ENCODE peak calls at places on chromosomes 4 and X, in nine cellular contexts. M is GM12878, U is uterus, Y is psoas muscle, Z is pancreas, S is lower lobe of right lung, E is colonic mucosa, Q is endodermal cell, H is lung. O is an unnamed sample.

GRCh38 chrX:133749951-133750350 is 235.4 kb downstream of the GPC3 start:
- DNase-seq in M (no peak), U (no peak), Y (no peak), Z (no peak), S (no peak), E (no peak), Q (no peak), H (no peak), O (no peak)

GRCh38 chr4:27000820-27001219 is 140.2 kb downstream of the STIM2 start:
- DNase-seq in M (no peak), U (no peak), Y (no peak), Z (no peak), S (no peak), E (no peak), Q (no peak), H (no peak), O (no peak)

GRCh38 chrX:38600089-38600755 is 38.9 kb downstream of the TSPAN7 start:
- DNase-seq in M (no peak), U (no peak), Y (no peak), Z (no peak), S (no peak), E (no peak), Q (no peak), H (no peak), O (no peak)

GRCh38 chrX:40008841-40009461 is 88.8 kb downstream of the BCOR start:
- DNase-seq in M (no peak), U (peak; percentile 25), Y (peak; percentile 70), Z (no peak), S (peak; percentile 56), E (no peak), Q (peak; percentile 87), H (no peak), O (no peak)

GRCh38 chrX:7083468-7084396 is 63.8 kb upstream of the STS start:
- DNase-seq in M (peak; percentile 84), U (no peak), Y (no peak), Z (no peak), S (no peak), E (no peak), Q (no peak), H (no peak), O (no peak)

GRCh38 chrX:37685452-37686347 is at the start of gene XK:
- DNase-seq in M (no peak), U (peak; percentile 28), Y (peak; percentile 79), Z (peak; percentile 75), S (peak; percentile 71), E (peak; percentile 63), Q (peak; percentile 87), H (peak; percentile 44), O (peak; percentile 66)

GRCh38 chrX:80237072-80237471 is 183.2 kb upstream of the TENT5D start:
- DNase-seq in M (no peak), U (no peak), Y (no peak), Z (no peak), S (no peak), E (no peak), Q (peak; percentile 45), H (no peak), O (no peak)

GRCh38 chrX:2484721-2485459 is 15.9 kb downstream of the DHRSX start:
- DNase-seq in M (no peak), U (peak; percentile 41), Y (no peak), Z (no peak), S (no peak), E (no peak), Q (peak; percentile 62), H (no peak), O (no peak)

GRCh38 chr4:129926936-129927335 is 831.0 kb downstream of the C4orf33 start:
- DNase-seq in M (no peak), U (no peak), Y (no peak), Z (no peak), S (no peak), E (no peak), Q (no peak), H (no peak), O (no peak)

GRCh38 chr4:86816463-86817107 is 32.6 kb downstream of the SLC10A6 start:
- DNase-seq in M (no peak), U (peak; percentile 52), Y (peak; percentile 69), Z (no peak), S (no peak), E (no peak), Q (no peak), H (no peak), O (no peak)

GRCh38 chr4:170672571-170672970 is 582.8 kb upstream of the AADAT start:
- DNase-seq in M (no peak), U (no peak), Y (no peak), Z (no peak), S (no peak), E (no peak), Q (no peak), H (no peak), O (no peak)

GRCh38 chr4:143489116-143489515 is 24.4 kb upstream of the SMARCA5 start:
- DNase-seq in M (no peak), U (no peak), Y (no peak), Z (no peak), S (no peak), E (no peak), Q (no peak), H (no peak), O (no peak)

GRCh38 chr4:74407891-74408290 is 37.0 kb upstream of the AREG start:
- DNase-seq in M (no peak), U (no peak), Y (no peak), Z (no peak), S (no peak), E (no peak), Q (no peak), H (no peak), O (no peak)

GRCh38 chrX:10755477-10756334 is 135.3 kb upstream of the MID1 start:
- DNase-seq in M (no peak), U (peak; percentile 24), Y (no peak), Z (peak; percentile 15), S (no peak), E (no peak), Q (peak; percentile 78), H (no peak), O (peak; percentile 45)

GRCh38 chr4:7026107-7026506 is 17.1 kb upstream of the TADA2B start:
- DNase-seq in M (no peak), U (no peak), Y (peak; percentile 4), Z (no peak), S (no peak), E (no peak), Q (no peak), H (no peak), O (no peak)

GRCh38 chr4:7029212-7029611 is 14.0 kb upstream of the TADA2B start:
- DNase-seq in M (no peak), U (no peak), Y (peak; percentile 13), Z (no peak), S (no peak), E (no peak), Q (no peak), H (no peak), O (no peak)

GRCh38 chr4:7025040-7025602 is 18.1 kb upstream of the TADA2B start:
- DNase-seq in M (no peak), U (no peak), Y (peak; percentile 43), Z (no peak), S (no peak), E (no peak), Q (no peak), H (no peak), O (no peak)

GRCh38 chr4:7027913-7028312 is 15.3 kb upstream of the TADA2B start:
- DNase-seq in M (no peak), U (no peak), Y (no peak), Z (no peak), S (no peak), E (no peak), Q (no peak), H (no peak), O (no peak)

GRCh38 chr4:7027284-7027683 is 15.9 kb upstream of the TADA2B start:
- DNase-seq in M (no peak), U (no peak), Y (peak; percentile 9), Z (no peak), S (no peak), E (no peak), Q (no peak), H (no peak), O (no peak)
- H3K4me1 ChIP-seq in M (no peaks in the 10 kb centered on the region), U (no peaks in the 10 kb centered on the region), Y (no peaks in the 10 kb centered on the region), Z (no peaks in the 10 kb centered on the region), S (no peaks in the 10 kb centered on the region), E (no peaks in the 10 kb centered on the region), Q (no peaks in the 10 kb centered on the region), H (no peaks in the 10 kb centered on the region), O (peaks cover 6% of the 10 kb centered on the region)

DNA sequence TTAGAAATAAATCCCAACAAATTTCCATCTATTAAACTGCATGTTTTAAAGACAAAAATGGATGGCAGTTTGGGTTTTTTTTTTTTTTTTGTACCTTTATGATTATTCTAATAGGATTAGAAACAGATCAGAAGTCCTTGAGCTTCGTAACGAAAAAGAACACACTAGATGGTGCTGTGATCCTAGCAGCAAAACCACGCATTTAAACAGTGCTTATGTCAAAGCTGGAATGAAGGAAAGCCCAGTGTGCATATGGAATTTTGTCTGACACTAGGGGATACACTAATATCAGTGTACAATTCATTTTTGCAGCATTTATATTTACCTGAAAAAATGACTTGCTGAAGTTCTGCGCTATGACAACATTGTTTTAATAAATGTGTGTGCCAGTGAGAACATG is 229.1 kb downstream of the VEGFC start:
- DNase-seq in M (no peak), U (no peak), Y (no peak), Z (no peak), S (no peak), E (no peak), Q (no peak), H (no peak), O (no peak)
- TF ChIP-seq CTCF in M (no peak), U (no peak), Y (peak; percentile 18), Z (no peak), S (no peak), E (no peak), Q (peak; percentile 28), H (no peak), O (peak; percentile 1)

GRCh38 chr4:42326040-42326439 is 71.2 kb upstream of the SHISA3 start:
- DNase-seq in M (no peak), U (no peak), Y (no peak), Z (no peak), S (no peak), E (no peak), Q (no peak), H (no peak), O (no peak)
- H3K4me3 ChIP-seq in M (no peak overlapping the region), U (no peak overlapping the region), Y (no peak overlapping the region), Z (no peak overlapping the region), S (no peak overlapping the region), E (no peak overlapping the region), Q (no peak overlapping the region), H (no peak overlapping the region), O (no peak overlapping the region)

GRCh38 chr4:51843309-51844156 is 580 bp downstream of the DCUN1D4 start:
- DNase-seq in M (no peak), U (peak; percentile 75), Y (peak; percentile 86), Z (peak; percentile 65), S (peak; percentile 83), E (peak; percentile 71), Q (peak; percentile 87), H (peak; percentile 68), O (peak; percentile 64)

GRCh38 chr4:51842554-51843308 is at the start of gene DCUN1D4:
- DNase-seq in M (peak; percentile 96), U (peak; percentile 100), Y (peak; percentile 100), Z (peak; percentile 100), S (peak; percentile 100), E (peak; percentile 100), Q (peak; percentile 100), H (peak; percentile 100), O (peak; percentile 100)

GRCh38 chr4:51844157-51845054 is 1.5 kb downstream of the DCUN1D4 start:
- DNase-seq in M (peak; percentile 51), U (peak; percentile 90), Y (peak; percentile 96), Z (peak; percentile 90), S (peak; percentile 96), E (peak; percentile 97), Q (peak; percentile 96), H (peak; percentile 93), O (peak; percentile 89)

GRCh38 chr4:51845055-51845426 is 2.1 kb downstream of the DCUN1D4 start:
- DNase-seq in M (peak; percentile 13), U (no peak), Y (no peak), Z (no peak), S (no peak), E (no peak), Q (no peak), H (no peak), O (no peak)

GRCh38 chr4:51845736-51846135 is 2.8 kb downstream of the DCUN1D4 start:
- DNase-seq in M (no peak), U (no peak), Y (no peak), Z (no peak), S (no peak), E (no peak), Q (no peak), H (no peak), O (no peak)
- H3K4me1 ChIP-seq in M (peaks cover 5% of the 10 kb centered on the region), U (peaks cover 3% of the 10 kb centered on the region), Y (peaks cover 28% of the 10 kb centered on the region), Z (no peaks in the 10 kb centered on the region), S (peaks cover 8% of the 10 kb centered on the region), E (no peaks in the 10 kb centered on the region), Q (no peaks in the 10 kb centered on the region), H (peaks cover 2% of the 10 kb centered on the region), O (peaks cover 3% of the 10 kb centered on the region)

O was measured in Caco-2.